ENCODE peak calls at places on chromosomes 16 and 17, in eight cellular contexts. E, Q, A, W, D, X, C and P are unnamed samples.
A peak's percentile ranks its signal among the peaks of the same experiment; 100 is the strongest.

GRCh38 chr16:54938351-54939346 is 8.0 kb downstream of the IRX5 start:
- DNase-seq in D (no peak), E (no peak), C (peak; percentile 63), Q (no peak), X (no peak), W (no peak), A (no peak), P (no peak)

GRCh38 chr16:2178321-2179106 is 17.9 kb downstream of the CASKIN1 start:
- DNase-seq in E (no peak), A (peak; percentile 52), W (no peak), Q (no peak), D (no peak), X (peak; percentile 32), C (no peak), P (no peak)

GRCh38 chr17:40714473-40714872 is 10.9 kb upstream of the KRT24 start:
- DNase-seq in X (no peak), W (no peak), E (no peak), C (no peak), Q (no peak), D (no peak), A (no peak), P (no peak)

GRCh38 chr16:2720063-2720455 is at the start of gene PRSS27:
- DNase-seq in Q (no peak), D (no peak), E (no peak), C (no peak), X (no peak), W (no peak), A (no peak), P (no peak)

GRCh38 chr17:58007781-58008706 is 998 bp upstream of the SRSF1 start:
- DNase-seq in X (no peak), Q (no peak), D (no peak), E (no peak), C (no peak), W (no peak), A (no peak), P (no peak)

GRCh38 chr17:27340990-27341595 is 47.2 kb downstream of the WSB1 start:
- DNase-seq in X (no peak), C (no peak), D (no peak), A (no peak), E (no peak), Q (no peak), W (no peak), P (no peak)

GRCh38 chr16:15672514-15673167 is 22.6 kb downstream of the NDE1 start:
- DNase-seq in W (peak; percentile 95), A (peak; percentile 98), E (peak; percentile 91), Q (peak; percentile 44), X (peak; percentile 77), D (peak; percentile 97), C (peak; percentile 92), P (peak; percentile 94)

GRCh38 chr16:1395444-1396074 is 18.9 kb downstream of the UNKL start:
- DNase-seq in W (no peak), Q (no peak), E (no peak), X (no peak), C (no peak), A (no peak), D (no peak), P (no peak)

GRCh38 chr16:54031107-54031760 is 255.4 kb downstream of the IRX3 start:
- DNase-seq in C (no peak), Q (no peak), X (no peak), D (peak; percentile 47), E (no peak), A (no peak), W (peak; percentile 41), P (no peak)

GRCh38 chr17:68053237-68054030 is 17.9 kb downstream of the KPNA2 start:
- DNase-seq in C (no peak), D (peak; percentile 97), X (no peak), Q (no peak), A (no peak), E (peak; percentile 41), W (peak; percentile 56), P (peak; percentile 65)

GRCh38 chr17:50028207-50029120 is 27.4 kb upstream of the ITGA3 start:
- DNase-seq in E (peak; percentile 41), D (peak; percentile 92), X (no peak), W (peak; percentile 98), A (no peak), Q (peak; percentile 30), C (peak; percentile 63), P (no peak)

GRCh38 chr17:58415371-58416055 is 1.8 kb downstream of the RNF43 start:
- DNase-seq in W (no peak), X (no peak), A (no peak), C (peak; percentile 54), E (no peak), Q (no peak), D (no peak), P (peak; percentile 42)

GRCh38 chr17:58277726-58278595 is 2.8 kb downstream of the MPO start:
- DNase-seq in Q (no peak), W (no peak), D (no peak), E (no peak), X (no peak), C (no peak), A (no peak), P (peak; percentile 48)

GRCh38 chr17:48997827-48998556 is 807 bp downstream of the IGF2BP1 start:
- DNase-seq in D (no peak), C (no peak), W (no peak), Q (no peak), E (no peak), A (no peak), X (no peak), P (no peak)

GRCh38 chr17:74831442-74832146 is 28.1 kb downstream of the GRIN2C start:
- DNase-seq in C (no peak), Q (no peak), D (no peak), X (no peak), A (no peak), W (no peak), E (no peak), P (no peak)

GRCh38 chr17:4407216-4407615 is 26.5 kb upstream of the SPNS3 start:
- DNase-seq in X (no peak), W (no peak), A (no peak), D (no peak), E (no peak), Q (no peak), C (no peak), P (no peak)

GRCh38 chr17:73394523-73395450 is 83.0 kb upstream of the CDC42EP4 start:
- DNase-seq in Q (no peak), W (no peak), E (no peak), C (peak; percentile 34), D (no peak), A (no peak), X (no peak), P (no peak)

GRCh38 chr17:63071797-63072196 is 105.8 kb downstream of the TANC2 start:
- DNase-seq in W (no peak), E (no peak), X (no peak), C (no peak), Q (no peak), A (no peak), D (no peak), P (no peak)

GRCh38 chr17:7992924-7993323 is 9.5 kb upstream of the GUCY2D start:
- DNase-seq in X (no peak), A (no peak), E (no peak), C (no peak), Q (no peak), W (no peak), D (no peak), P (no peak)

GRCh38 chr16:88630433-88630832 is 7.9 kb upstream of the IL17C start:
- DNase-seq in E (no peak), A (no peak), W (no peak), X (no peak), Q (no peak), C (no peak), D (no peak), P (no peak)

GRCh38 chr17:6231886-6232767 is 161.9 kb downstream of the WSCD1 start:
- DNase-seq in W (peak; percentile 69), X (no peak), D (peak; percentile 52), C (no peak), A (peak; percentile 10), E (no peak), Q (no peak), P (no peak)

GRCh38 chr17:6045621-6046357 is 24.4 kb upstream of the WSCD1 start:
- DNase-seq in E (no peak), D (no peak), A (no peak), X (no peak), W (peak; percentile 35), Q (no peak), C (no peak), P (no peak)

GRCh38 chr17:21033350-21033749 is 9.5 kb downstream of the USP22 start:
- DNase-seq in X (no peak), C (no peak), W (no peak), E (no peak), Q (no peak), D (no peak), A (peak; percentile 51), P (no peak)

GRCh38 chr17:78716292-78716691 is 65.8 kb downstream of the CYTH1 start:
- DNase-seq in Q (no peak), D (no peak), A (no peak), W (no peak), X (no peak), E (no peak), C (no peak), P (no peak)

GRCh38 chr16:28259091-28259780 is 33.1 kb upstream of the SBK1 start:
- DNase-seq in Q (no peak), A (no peak), W (no peak), E (peak; percentile 37), D (no peak), C (no peak), X (no peak), P (no peak)

GRCh38 chr16:2912330-2913199 is 834 bp downstream of the FLYWCH1 start:
- DNase-seq in E (no peak), A (peak; percentile 75), X (peak; percentile 20), D (peak; percentile 53), Q (peak; percentile 36), C (no peak), W (peak; percentile 72), P (no peak)

GRCh38 chr16:52247737-52248136 is 299.2 kb downstream of the TOX3 start:
- DNase-seq in X (no peak), D (no peak), C (no peak), Q (no peak), A (no peak), E (no peak), W (no peak), P (no peak)

GRCh38 chr16:89185062-89185751 is 13.7 kb downstream of the CDH15 start:
- DNase-seq in D (no peak), Q (no peak), X (peak; percentile 12), E (peak; percentile 8), W (peak; percentile 39), A (no peak), C (no peak), P (no peak)

GRCh38 chr16:19102187-19102872 is 11.4 kb upstream of the ITPRIPL2 start:
- DNase-seq in X (no peak), A (no peak), Q (no peak), E (no peak), W (no peak), C (no peak), D (peak; percentile 27), P (no peak)

GRCh38 chr17:49278076-49278475 is 47.5 kb upstream of the PHOSPHO1 start:
- DNase-seq in C (no peak), W (no peak), D (no peak), Q (no peak), A (no peak), E (no peak), X (no peak), P (no peak)

GRCh38 chr16:50739031-50739430 is 2.9 kb upstream of the CYLD start:
- DNase-seq in Q (no peak), C (no peak), W (no peak), A (no peak), X (no peak), E (no peak), D (no peak), P (no peak)

GRCh38 chr16:89442990-89443726 is 47.2 kb downstream of the ANKRD11 start:
- DNase-seq in W (peak; percentile 51), Q (no peak), A (peak; percentile 82), D (peak; percentile 78), X (no peak), C (no peak), E (peak; percentile 55), P (peak; percentile 64)

GRCh38 chr16:71205482-71206131 is 24.9 kb downstream of the HYDIN start:
- DNase-seq in Q (no peak), W (no peak), X (no peak), E (no peak), C (no peak), D (no peak), A (no peak), P (peak; percentile 46)

GRCh38 chr17:39014044-39014794 is 47.0 kb upstream of the FBXO47 start:
- DNase-seq in Q (no peak), X (no peak), C (no peak), E (no peak), D (peak; percentile 78), W (peak; percentile 33), A (peak; percentile 76), P (no peak)